ENCODE peak calls at places on chromosome 6, in four cellular contexts. F, I, Z and W are unnamed samples.

GRCh38 chr6:2790588-2790987 is 25.4 kb downstream of the WRNIP1 start:
- DNase-seq in F (peak), I (no peak), Z (no peak), W (no peak)

GRCh38 chr6:24951831-24952299 is 16.1 kb upstream of the RIPOR2 start:
- DNase-seq in F (no peak), I (no peak), Z (no peak), W (no peak)

GRCh38 chr6:122845916-122846632 is 57.0 kb downstream of the SMPDL3A start:
- DNase-seq in F (no peak), I (no peak), Z (no peak), W (no peak)

GRCh38 chr6:14316911-14317535 is 199.5 kb downstream of the CD83 start:
- DNase-seq in F (no peak), I (peak), Z (no peak), W (no peak)

GRCh38 chr6:2061880-2062279 is 183.5 kb downstream of the GMDS start:
- DNase-seq in F (no peak), I (no peak), Z (no peak), W (no peak)

GRCh38 chr6:142339969-142340368 is 38.2 kb downstream of the ADGRG6 start:
- DNase-seq in F (no peak), I (no peak), Z (no peak), W (no peak)

GRCh38 chr6:33979750-33980149 is 166.1 kb downstream of the GRM4 start:
- DNase-seq in F (no peak), I (no peak), Z (no peak), W (no peak)

GRCh38 chr6:72809701-72810379 is 188.0 kb downstream of the KCNQ5 start:
- DNase-seq in F (no peak), I (no peak), Z (no peak), W (no peak)

GRCh38 chr6:72561629-72562028 is 60.2 kb upstream of the KCNQ5 start:
- DNase-seq in F (no peak), I (no peak), Z (no peak), W (no peak)

GRCh38 chr6:15804461-15804784 is 141.6 kb upstream of the DTNBP1 start:
- DNase-seq in F (no peak), I (no peak), Z (no peak), W (no peak)

GRCh38 chr6:35573495-35574110 is 60.9 kb upstream of the TULP1 start:
- DNase-seq in F (no peak), I (no peak), Z (no peak), W (no peak)

GRCh38 chr6:141488466-141488865 is 644.3 kb upstream of the GJE1 start:
- DNase-seq in F (peak), I (no peak), Z (no peak), W (peak)

GRCh38 chr6:168815229-168815628 is 374.2 kb downstream of the SMOC2 start:
- DNase-seq in F (peak), I (no peak), Z (no peak), W (peak)

GRCh38 chr6:108714012-108714773 is 134.0 kb upstream of the ARMC2 start:
- DNase-seq in F (no peak), I (no peak), Z (no peak), W (no peak)

GRCh38 chr6:3380344-3381232 is 76.3 kb downstream of the SLC22A23 start:
- DNase-seq in F (no peak), I (no peak), Z (no peak), W (no peak)

GRCh38 chr6:85459224-85459901 is 9.5 kb downstream of the NT5E start:
- DNase-seq in F (no peak), I (no peak), Z (no peak), W (no peak)